ENCODE peak calls at places on chromosomes 6 and 20, in ten cellular contexts. One of them, this sample, is unnamed.

GRCh38 chr20:2301164-2301622 is 5.4 kb downstream of the TGM3 start:
- DNase-seq in Panc1: no peak
- DNase-seq in HL-60: peak
- DNase-seq in HFFc6: peak
- DNase-seq in lung: peak
- DNase-seq in neural crest cell: no peak
- DNase-seq in esophagus muscularis mucosa: no peak
- DNase-seq in AG04450: no peak
- DNase-seq in fibroblast of lung: no peak
- DNase-seq in AG10803: peak
- DNase-seq in this sample: peak

GRCh38 chr20:3663031-3663701 is at the start of gene GFRA4:
- DNase-seq in fibroblast of lung: no peak
- DNase-seq in Panc1: no peak
- DNase-seq in esophagus muscularis mucosa: no peak
- DNase-seq in AG10803: no peak
- DNase-seq in HFFc6: no peak
- DNase-seq in neural crest cell: no peak
- DNase-seq in AG04450: no peak
- DNase-seq in HL-60: no peak
- DNase-seq in lung: no peak
- DNase-seq in this sample: no peak

GRCh38 chr20:34713194-34713943 is 9.2 kb downstream of the TP53INP2 start:
- DNase-seq in AG10803: peak
- DNase-seq in HFFc6: peak
- DNase-seq in esophagus muscularis mucosa: no peak
- DNase-seq in Panc1: peak
- DNase-seq in HL-60: no peak
- DNase-seq in AG04450: peak
- DNase-seq in lung: no peak
- DNase-seq in neural crest cell: no peak
- DNase-seq in fibroblast of lung: peak
- DNase-seq in this sample: peak

GRCh38 chr6:127641905-127642304 is 64.9 kb downstream of the C6orf58 start:
- DNase-seq in neural crest cell: peak
- DNase-seq in HL-60: peak
- DNase-seq in Panc1: peak
- DNase-seq in AG04450: peak
- DNase-seq in esophagus muscularis mucosa: no peak
- DNase-seq in fibroblast of lung: peak
- DNase-seq in lung: no peak
- DNase-seq in AG10803: peak
- DNase-seq in HFFc6: peak
- DNase-seq in this sample: peak

GRCh38 chr6:158603261-158604047 is 41.1 kb downstream of the DYNLT1 start:
- DNase-seq in lung: no peak
- DNase-seq in Panc1: no peak
- DNase-seq in AG10803: no peak
- DNase-seq in HL-60: no peak
- DNase-seq in esophagus muscularis mucosa: no peak
- DNase-seq in AG04450: no peak
- DNase-seq in neural crest cell: no peak
- DNase-seq in HFFc6: no peak
- DNase-seq in fibroblast of lung: no peak
- DNase-seq in this sample: no peak

GRCh38 chr20:53413188-53413631 is 180.4 kb downstream of the ZNF217 start:
- DNase-seq in AG04450: no peak
- DNase-seq in lung: peak
- DNase-seq in neural crest cell: no peak
- DNase-seq in esophagus muscularis mucosa: no peak
- DNase-seq in fibroblast of lung: no peak
- DNase-seq in HFFc6: no peak
- DNase-seq in Panc1: peak
- DNase-seq in AG10803: no peak
- DNase-seq in HL-60: no peak
- DNase-seq in this sample: no peak

GRCh38 chr20:36792422-36792821 is 18.9 kb upstream of the DSN1 start:
- DNase-seq in Panc1: no peak
- DNase-seq in HFFc6: peak
- DNase-seq in neural crest cell: no peak
- DNase-seq in fibroblast of lung: peak
- DNase-seq in HL-60: peak
- DNase-seq in AG04450: peak
- DNase-seq in AG10803: peak
- DNase-seq in lung: no peak
- DNase-seq in esophagus muscularis mucosa: no peak
- DNase-seq in this sample: peak

GRCh38 chr6:121932071-121933009 is 467.1 kb upstream of the HSF2 start:
- DNase-seq in HL-60: no peak
- DNase-seq in AG04450: peak
- DNase-seq in lung: no peak
- DNase-seq in fibroblast of lung: peak
- DNase-seq in AG10803: peak
- DNase-seq in HFFc6: peak
- DNase-seq in Panc1: peak
- DNase-seq in esophagus muscularis mucosa: no peak
- DNase-seq in neural crest cell: no peak
- DNase-seq in this sample: peak

GRCh38 chr6:56802570-56802969 is 152.3 kb upstream of the BEND6 start:
- DNase-seq in lung: no peak
- DNase-seq in AG10803: peak
- DNase-seq in AG04450: no peak
- DNase-seq in neural crest cell: no peak
- DNase-seq in Panc1: no peak
- DNase-seq in HL-60: no peak
- DNase-seq in HFFc6: peak
- DNase-seq in fibroblast of lung: peak
- DNase-seq in esophagus muscularis mucosa: no peak
- DNase-seq in this sample: peak

GRCh38 chr20:63223826-63224207 is 7.9 kb upstream of the YTHDF1 start:
- DNase-seq in Panc1: no peak
- DNase-seq in HL-60: no peak
- DNase-seq in fibroblast of lung: no peak
- DNase-seq in esophagus muscularis mucosa: no peak
- DNase-seq in neural crest cell: no peak
- DNase-seq in AG10803: no peak
- DNase-seq in lung: no peak
- DNase-seq in HFFc6: no peak
- DNase-seq in AG04450: no peak
- DNase-seq in this sample: no peak

GRCh38 chr6:13280253-13280652 is 48.1 kb downstream of the TBC1D7 start:
- DNase-seq in neural crest cell: no peak
- DNase-seq in AG04450: no peak
- DNase-seq in esophagus muscularis mucosa: no peak
- DNase-seq in HFFc6: no peak
- DNase-seq in lung: no peak
- DNase-seq in fibroblast of lung: no peak
- DNase-seq in HL-60: no peak
- DNase-seq in AG10803: no peak
- DNase-seq in Panc1: no peak
- DNase-seq in this sample: no peak

GRCh38 chr20:53917145-53918009 is 153.0 kb downstream of the BCAS1 start:
- DNase-seq in HFFc6: peak
- DNase-seq in AG04450: no peak
- DNase-seq in HL-60: no peak
- DNase-seq in esophagus muscularis mucosa: no peak
- DNase-seq in fibroblast of lung: peak
- DNase-seq in Panc1: no peak
- DNase-seq in lung: no peak
- DNase-seq in AG10803: peak
- DNase-seq in neural crest cell: no peak
- DNase-seq in this sample: peak

GRCh38 chr6:48426636-48427035 is 315.6 kb upstream of the PTCHD4 start:
- DNase-seq in Panc1: no peak
- DNase-seq in HL-60: no peak
- DNase-seq in AG04450: peak
- DNase-seq in AG10803: peak
- DNase-seq in fibroblast of lung: peak
- DNase-seq in HFFc6: peak
- DNase-seq in lung: no peak
- DNase-seq in esophagus muscularis mucosa: no peak
- DNase-seq in neural crest cell: no peak
- DNase-seq in this sample: peak

GRCh38 chr6:163570579-163571231 is 156.2 kb downstream of the QKI start:
- DNase-seq in AG10803: no peak
- DNase-seq in esophagus muscularis mucosa: no peak
- DNase-seq in HL-60: no peak
- DNase-seq in Panc1: no peak
- DNase-seq in lung: no peak
- DNase-seq in neural crest cell: peak
- DNase-seq in fibroblast of lung: no peak
- DNase-seq in HFFc6: no peak
- DNase-seq in AG04450: no peak
- DNase-seq in this sample: peak

GRCh38 chr6:73955800-73956199 is 259.8 kb downstream of the CD109 start:
- DNase-seq in neural crest cell: no peak
- DNase-seq in Panc1: no peak
- DNase-seq in lung: no peak
- DNase-seq in HL-60: no peak
- DNase-seq in fibroblast of lung: no peak
- DNase-seq in HFFc6: no peak
- DNase-seq in AG10803: no peak
- DNase-seq in AG04450: no peak
- DNase-seq in esophagus muscularis mucosa: no peak
- DNase-seq in this sample: no peak

GRCh38 chr20:35040646-35041045 is 52.0 kb downstream of the TRPC4AP start:
- DNase-seq in lung: no peak
- DNase-seq in neural crest cell: no peak
- DNase-seq in AG10803: no peak
- DNase-seq in fibroblast of lung: no peak
- DNase-seq in AG04450: no peak
- DNase-seq in esophagus muscularis mucosa: no peak
- DNase-seq in Panc1: no peak
- DNase-seq in HL-60: no peak
- DNase-seq in HFFc6: no peak
- DNase-seq in this sample: no peak

DNA sequence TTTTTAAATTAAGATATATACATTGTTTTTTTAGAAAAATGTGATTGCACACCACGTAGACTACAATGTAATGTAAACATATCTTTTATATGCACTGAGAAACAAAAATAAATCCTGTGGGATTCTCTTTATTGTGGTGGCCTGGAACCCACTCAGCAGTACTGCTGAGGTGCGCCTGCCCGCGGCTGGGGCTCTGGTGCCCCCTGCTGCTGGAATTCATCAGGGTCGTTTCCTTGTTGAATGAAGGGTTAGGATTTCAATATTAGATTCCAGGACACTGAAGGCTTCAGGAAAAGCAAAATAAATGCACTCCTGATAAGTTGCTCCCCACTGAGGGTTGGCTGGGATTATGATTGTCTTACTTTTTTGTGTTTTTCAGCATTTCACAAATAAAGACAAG is 175.8 kb upstream of the GGTLC1 start:
- DNase-seq in HFFc6: no peak
- DNase-seq in AG10803: no peak
- DNase-seq in neural crest cell: peak
- DNase-seq in lung: no peak
- DNase-seq in esophagus muscularis mucosa: peak
- DNase-seq in AG04450: no peak
- DNase-seq in Panc1: no peak
- DNase-seq in fibroblast of lung: no peak
- DNase-seq in HL-60: peak
- DNase-seq in this sample: peak
- TF ChIP-seq CTCF in HFFc6: peak
- TF ChIP-seq CTCF in AG10803: no peak
- TF ChIP-seq CTCF in neural crest cell: peak
- TF ChIP-seq CTCF in lung: no peak
- TF ChIP-seq CTCF in esophagus muscularis mucosa: no peak
- TF ChIP-seq CTCF in AG04450: peak
- TF ChIP-seq CTCF in Panc1: peak
- TF ChIP-seq CTCF in fibroblast of lung: peak
- TF ChIP-seq CTCF in HL-60: peak
- TF ChIP-seq CTCF in this sample: peak

GRCh38 chr6:3885262-3886036 is 36.3 kb downstream of the FAM50B start:
- DNase-seq in neural crest cell: no peak
- DNase-seq in Panc1: no peak
- DNase-seq in AG10803: no peak
- DNase-seq in fibroblast of lung: no peak
- DNase-seq in lung: no peak
- DNase-seq in HL-60: no peak
- DNase-seq in esophagus muscularis mucosa: no peak
- DNase-seq in HFFc6: no peak
- DNase-seq in AG04450: no peak
- DNase-seq in this sample: no peak
- TF ChIP-seq CTCF in neural crest cell: peak
- TF ChIP-seq CTCF in Panc1: peak
- TF ChIP-seq CTCF in AG10803: peak
- TF ChIP-seq CTCF in fibroblast of lung: no peak
- TF ChIP-seq CTCF in lung: no peak
- TF ChIP-seq CTCF in HL-60: no peak
- TF ChIP-seq CTCF in esophagus muscularis mucosa: peak
- TF ChIP-seq CTCF in HFFc6: peak
- TF ChIP-seq CTCF in AG04450: peak
- TF ChIP-seq CTCF in this sample: peak

DNA sequence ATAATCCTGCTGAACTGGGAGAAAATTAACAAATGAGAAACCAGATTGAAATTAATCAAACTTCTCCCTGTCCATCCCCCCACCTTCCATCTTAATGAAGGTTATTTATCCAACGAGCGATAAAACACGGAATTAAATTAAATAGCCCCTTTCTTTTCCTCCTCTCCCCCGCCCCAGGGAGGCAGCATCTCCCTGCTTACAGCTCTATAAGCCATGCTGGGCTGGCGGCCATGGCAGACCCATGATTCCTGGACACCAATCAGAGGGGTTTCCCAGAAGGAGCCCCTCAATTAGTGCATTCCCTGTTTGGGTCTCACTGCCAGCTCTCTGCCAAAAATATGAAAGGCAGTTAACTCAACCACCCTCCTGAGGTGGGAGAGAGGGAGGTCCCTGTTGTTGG is 33.8 kb downstream of the GRM4 start:
- DNase-seq in AG04450: no peak
- DNase-seq in lung: no peak
- DNase-seq in AG10803: no peak
- DNase-seq in Panc1: no peak
- DNase-seq in fibroblast of lung: no peak
- DNase-seq in esophagus muscularis mucosa: no peak
- DNase-seq in HL-60: no peak
- DNase-seq in neural crest cell: no peak
- DNase-seq in HFFc6: no peak
- DNase-seq in this sample: no peak
- TF ChIP-seq CTCF in AG04450: no peak
- TF ChIP-seq CTCF in lung: no peak
- TF ChIP-seq CTCF in AG10803: no peak
- TF ChIP-seq CTCF in Panc1: no peak
- TF ChIP-seq CTCF in fibroblast of lung: no peak
- TF ChIP-seq CTCF in esophagus muscularis mucosa: no peak
- TF ChIP-seq CTCF in HL-60: no peak
- TF ChIP-seq CTCF in neural crest cell: no peak
- TF ChIP-seq CTCF in HFFc6: no peak
- TF ChIP-seq CTCF in this sample: no peak

DNA sequence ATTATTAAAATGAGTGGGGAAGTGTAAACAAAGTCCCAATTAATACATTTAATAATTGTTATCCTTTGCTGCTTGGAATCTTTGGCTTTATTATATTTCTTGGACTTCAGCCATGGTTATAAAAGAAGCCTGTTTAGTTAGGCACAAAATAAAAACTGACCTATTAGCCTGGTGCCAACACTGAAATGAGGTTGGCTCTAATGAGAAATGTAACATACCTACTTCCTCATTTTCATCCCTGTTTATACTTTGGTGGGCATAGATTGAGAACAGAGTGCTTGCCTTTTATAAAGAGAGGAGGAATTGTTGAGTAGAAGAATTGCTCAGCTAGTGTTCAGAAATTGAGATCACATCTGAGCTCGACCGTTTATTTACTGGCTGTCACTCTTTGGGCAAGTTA is 471.3 kb downstream of the UTRN start:
- DNase-seq in AG10803: no peak
- DNase-seq in esophagus muscularis mucosa: no peak
- DNase-seq in lung: no peak
- DNase-seq in AG04450: no peak
- DNase-seq in Panc1: no peak
- DNase-seq in HL-60: no peak
- DNase-seq in neural crest cell: no peak
- DNase-seq in fibroblast of lung: no peak
- DNase-seq in HFFc6: no peak
- DNase-seq in this sample: no peak
- TF ChIP-seq CTCF in AG10803: no peak
- TF ChIP-seq CTCF in esophagus muscularis mucosa: no peak
- TF ChIP-seq CTCF in lung: no peak
- TF ChIP-seq CTCF in AG04450: no peak
- TF ChIP-seq CTCF in Panc1: no peak
- TF ChIP-seq CTCF in HL-60: no peak
- TF ChIP-seq CTCF in neural crest cell: no peak
- TF ChIP-seq CTCF in fibroblast of lung: no peak
- TF ChIP-seq CTCF in HFFc6: no peak
- TF ChIP-seq CTCF in this sample: no peak